ENCODE peak calls at places on chromosome 9, in ten cellular contexts. A, J, S, Q, V, U, B, I, W and P are unnamed samples.
A peak's percentile ranks its signal among the peaks of the same experiment; 100 is the strongest.

GRCh38 chr9:111992523-111992922 is 95.9 kb downstream of the UGCG start:
- DNase-seq in B (no peak), S (no peak), Q (peak; percentile 90), W (no peak), V (no peak), U (peak; percentile 77), A (peak; percentile 93), J (peak; percentile 61), I (peak; percentile 79), P (peak; percentile 51)

GRCh38 chr9:69396759-69397158 is 71.7 kb downstream of the ENTREP1 start:
- DNase-seq in J (no peak), A (no peak), U (no peak), S (no peak), I (no peak), W (no peak), Q (no peak), V (no peak), B (no peak), P (no peak)

GRCh38 chr9:127828262-127829031 is 25.8 kb downstream of the FPGS start:
- DNase-seq in I (peak; percentile 87), Q (peak; percentile 49), J (peak; percentile 41), B (peak; percentile 92), V (peak; percentile 99), U (no peak), S (no peak), A (no peak), W (peak; percentile 95), P (peak; percentile 98)

GRCh38 chr9:112445196-112445595 is 41.4 kb upstream of the KIAA1958 start:
- DNase-seq in V (no peak), Q (no peak), S (no peak), U (no peak), W (no peak), B (no peak), I (no peak), A (no peak), J (no peak), P (no peak)

GRCh38 chr9:33198163-33198562 is 31.0 kb upstream of the B4GALT1 start:
- DNase-seq in W (no peak), B (no peak), J (no peak), A (no peak), U (no peak), V (no peak), S (no peak), Q (peak; percentile 66), I (peak; percentile 87), P (peak; percentile 44)

GRCh38 chr9:2158111-2158610 is 143.0 kb downstream of the SMARCA2 start:
- DNase-seq in V (peak; percentile 76), U (peak; percentile 39), S (peak; percentile 19), A (peak; percentile 76), I (peak; percentile 80), B (peak; percentile 46), Q (peak; percentile 69), W (no peak), J (no peak), P (no peak)

GRCh38 chr9:79654591-79654990 is 82.8 kb downstream of the TLE4 start:
- DNase-seq in S (no peak), J (no peak), B (no peak), I (no peak), A (peak; percentile 14), W (no peak), Q (no peak), V (no peak), U (no peak), P (no peak)

GRCh38 chr9:38227656-38228055 is 158.6 kb upstream of the SHB start:
- DNase-seq in V (no peak), U (no peak), Q (peak; percentile 62), S (peak; percentile 57), A (no peak), B (peak; percentile 12), J (no peak), W (no peak), I (peak; percentile 45), P (no peak)

GRCh38 chr9:78618735-78619134 is 321.8 kb downstream of the PSAT1 start:
- DNase-seq in J (no peak), I (no peak), Q (no peak), U (no peak), S (no peak), W (no peak), V (peak; percentile 23), A (no peak), B (no peak), P (no peak)

GRCh38 chr9:15543033-15543791 is 9.6 kb upstream of the CCDC171 start:
- DNase-seq in W (no peak), S (no peak), U (no peak), B (peak; percentile 16), Q (no peak), J (no peak), V (no peak), A (no peak), I (peak; percentile 6), P (no peak)

DNA sequence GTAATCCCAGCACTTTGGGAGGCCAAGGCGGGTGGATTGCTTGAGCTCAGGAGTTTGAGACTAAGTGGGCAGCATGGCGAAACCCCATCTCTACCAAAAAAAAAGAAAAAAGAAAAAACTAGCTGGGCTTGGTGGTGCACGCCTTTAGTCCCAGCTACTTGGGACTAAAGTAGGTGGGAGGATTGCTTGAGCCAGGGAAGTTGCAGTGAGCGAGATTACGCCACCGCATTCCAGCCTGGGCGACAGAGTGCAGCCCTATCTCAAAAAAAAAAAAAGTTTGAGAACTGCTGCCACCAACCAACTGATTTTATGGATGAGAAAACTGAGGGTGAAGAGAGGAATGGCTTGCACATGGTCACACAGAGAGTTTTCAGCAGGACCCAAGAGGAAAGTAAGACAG is 175.1 kb downstream of the DOCK8 start:
- DNase-seq in A (no peak), V (no peak), Q (no peak), U (no peak), B (no peak), S (no peak), I (no peak), W (no peak), J (no peak), P (no peak)
- H4K20me1 ChIP-seq in A (no peaks in the 10 kb centered on the region), V (no peaks in the 10 kb centered on the region), Q (no peaks in the 10 kb centered on the region), U (no peaks in the 10 kb centered on the region), B (no peaks in the 10 kb centered on the region), S (no peaks in the 10 kb centered on the region), I (no peaks in the 10 kb centered on the region), W (no peaks in the 10 kb centered on the region), J (no peaks in the 10 kb centered on the region), P (no peaks in the 10 kb centered on the region)

DNA sequence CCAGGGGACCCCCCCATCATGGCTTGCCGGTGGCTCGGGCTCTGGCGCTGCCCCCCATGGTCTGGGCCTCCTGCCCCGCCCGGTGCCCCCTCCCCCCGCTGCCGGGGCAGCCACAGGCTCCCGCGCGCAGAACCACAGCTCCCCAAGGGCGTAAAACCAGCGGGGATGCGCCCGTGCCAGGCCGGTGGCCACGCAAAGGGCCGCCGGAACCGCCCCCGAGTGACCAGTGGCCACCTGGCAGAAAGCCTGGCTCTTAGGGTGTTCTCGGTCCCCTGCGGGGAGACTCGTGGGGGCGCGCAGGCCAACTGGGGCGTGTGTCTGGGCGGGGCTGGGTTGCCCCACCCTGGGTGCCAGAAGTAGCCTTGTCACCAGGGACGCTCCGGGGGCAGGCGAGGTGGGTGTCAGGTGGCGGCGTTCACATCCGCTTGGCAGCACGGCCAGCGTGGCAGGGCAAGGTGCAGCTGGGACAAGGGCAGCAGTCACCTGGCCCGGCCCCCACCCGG is 515 bp upstream of the AGPAT2 start:
- DNase-seq in W (peak; percentile 58), V (no peak), B (no peak), Q (no peak), I (peak; percentile 24), U (no peak), J (no peak), S (no peak), A (no peak), P (no peak)
- H3K4me3 ChIP-seq in W (peak overlapping the region; percentile 81), V (peak overlapping the region; percentile 75), B (no peak overlapping the region), Q (no peak overlapping the region), I (no peak overlapping the region), U (peak overlapping the region; percentile 67), J (peak overlapping the region; percentile 89), S (no peak overlapping the region), A (peak overlapping the region; percentile 86), P (no peak overlapping the region)

GRCh38 chr9:134565316-134565915 is 76.2 kb upstream of the COL5A1 start:
- DNase-seq in U (no peak), S (no peak), I (no peak), W (no peak), B (peak; percentile 1), Q (peak; percentile 58), J (no peak), V (no peak), A (no peak), P (peak; percentile 9)
- H3K4me1 ChIP-seq in U (no peaks in the 10 kb centered on the region), S (no peaks in the 10 kb centered on the region), I (peaks cover 12% of the 10 kb centered on the region), W (no peaks in the 10 kb centered on the region), B (peaks cover 5% of the 10 kb centered on the region), Q (no peaks in the 10 kb centered on the region), J (no peaks in the 10 kb centered on the region), V (no peaks in the 10 kb centered on the region), A (no peaks in the 10 kb centered on the region), P (peaks cover 13% of the 10 kb centered on the region)

GRCh38 chr9:93585259-93585658 is 8.9 kb downstream of the PHF2 start:
- DNase-seq in W (no peak), U (no peak), V (no peak), Q (no peak), I (no peak), B (no peak), S (no peak), A (no peak), J (no peak), P (no peak)
- H4K20me1 ChIP-seq in W (peaks cover 19% of the 10 kb centered on the region), U (no peaks in the 10 kb centered on the region), V (peaks cover 12% of the 10 kb centered on the region), Q (no peaks in the 10 kb centered on the region), I (no peaks in the 10 kb centered on the region), B (peaks cover 60% of the 10 kb centered on the region), S (peaks cover 67% of the 10 kb centered on the region), A (no peaks in the 10 kb centered on the region), J (no peaks in the 10 kb centered on the region), P (peaks cover 68% of the 10 kb centered on the region)

GRCh38 chr9:9079473-9079872 is 1279.9 kb upstream of the DMAC1 start:
- DNase-seq in V (no peak), W (no peak), I (no peak), Q (no peak), S (no peak), A (no peak), U (no peak), B (no peak), J (no peak), P (no peak)

DNA sequence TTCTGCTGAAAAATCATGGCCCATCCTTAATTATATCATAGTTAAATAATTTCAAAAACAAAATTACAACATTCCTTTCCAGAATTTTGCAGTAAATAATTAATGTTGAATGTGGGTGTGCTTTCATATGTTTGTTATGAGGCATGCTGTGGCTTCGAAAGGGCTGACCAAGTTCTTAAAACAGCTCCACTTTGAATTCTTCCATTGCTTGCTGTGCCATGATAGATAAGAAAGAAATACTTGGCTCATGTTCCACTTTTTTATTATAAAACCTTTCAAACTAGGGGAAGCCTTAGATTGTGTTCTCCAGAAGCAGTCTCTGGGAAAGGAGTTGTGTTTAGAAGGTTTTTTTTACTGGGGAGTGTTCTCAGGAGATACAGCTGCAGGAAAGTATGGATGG is 1278.7 kb upstream of the DMAC1 start:
- DNase-seq in S (no peak), B (no peak), W (no peak), I (no peak), V (no peak), A (no peak), J (no peak), U (no peak), Q (no peak), P (no peak)
- H3K4me3 ChIP-seq in S (no peak overlapping the region), B (no peak overlapping the region), W (no peak overlapping the region), I (no peak overlapping the region), V (no peak overlapping the region), A (no peak overlapping the region), J (no peak overlapping the region), U (no peak overlapping the region), Q (no peak overlapping the region), P (no peak overlapping the region)

DNA sequence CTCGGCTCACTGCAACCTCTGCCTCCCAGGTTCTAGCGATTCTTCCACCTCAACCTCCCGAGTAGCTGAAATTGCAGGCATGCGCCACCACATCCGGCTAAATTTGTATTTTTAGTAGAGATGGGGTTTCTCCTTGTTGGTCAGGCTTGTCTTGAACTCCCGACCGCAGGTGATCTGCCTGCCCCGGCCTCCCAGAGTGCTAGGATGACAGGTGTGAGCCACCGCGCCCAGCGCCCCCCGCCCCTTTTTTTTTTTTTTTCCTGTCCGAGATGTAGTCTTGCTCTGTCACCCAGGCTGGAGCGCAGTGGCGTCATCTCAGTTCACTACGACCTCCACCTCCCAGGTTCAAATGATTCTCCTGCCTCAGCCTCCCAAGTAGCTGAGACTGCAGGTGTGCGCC is 6.6 kb downstream of the ATP6V1G1 start:
- DNase-seq in A (no peak), B (no peak), J (no peak), V (no peak), U (no peak), S (no peak), Q (no peak), W (no peak), I (no peak), P (no peak)
- H3K4me1 ChIP-seq in A (peaks cover 27% of the 10 kb centered on the region), B (peaks cover 19% of the 10 kb centered on the region), J (peaks cover 3% of the 10 kb centered on the region), V (peaks cover 16% of the 10 kb centered on the region), U (no peaks in the 10 kb centered on the region), S (peaks cover under 1% of the 10 kb centered on the region), Q (peaks cover 2% of the 10 kb centered on the region), W (peaks cover 3% of the 10 kb centered on the region), I (peaks cover 22% of the 10 kb centered on the region), P (peaks cover 26% of the 10 kb centered on the region)